ENCODE peak calls at places on chromosomes 1 and 21, in five cellular contexts. One of them, this sample, is unnamed. For H3K36me3, the result is how much of the 10 kb centered on the place peaks cover.

GRCh38 chr21:17461014-17461413 is 51.8 kb upstream of the CXADR start:
- DNase-seq in body of pancreas: peak
- DNase-seq in brain microvascular endothelial cell: peak
- DNase-seq in hepatocyte: peak
- DNase-seq in ovary: peak
- DNase-seq in this sample: no peak

GRCh38 chr1:26554781-26555180 is 25.2 kb downstream of the RPS6KA1 start:
- DNase-seq in hepatocyte: no peak
- DNase-seq in ovary: no peak
- DNase-seq in brain microvascular endothelial cell: no peak
- DNase-seq in body of pancreas: no peak
- DNase-seq in this sample: no peak

GRCh38 chr21:45406801-45407628 is 2.0 kb downstream of the COL18A1 start:
- DNase-seq in hepatocyte: no peak
- DNase-seq in brain microvascular endothelial cell: no peak
- DNase-seq in body of pancreas: peak
- DNase-seq in ovary: no peak
- DNase-seq in this sample: no peak

GRCh38 chr1:63835075-63835633 is 61.3 kb downstream of the ROR1 start:
- DNase-seq in ovary: no peak
- DNase-seq in brain microvascular endothelial cell: no peak
- DNase-seq in body of pancreas: no peak
- DNase-seq in hepatocyte: no peak
- DNase-seq in this sample: no peak

GRCh38 chr1:227769047-227769446 is 33.8 kb downstream of the SNAP47 start:
- DNase-seq in brain microvascular endothelial cell: no peak
- DNase-seq in hepatocyte: no peak
- DNase-seq in body of pancreas: no peak
- DNase-seq in ovary: no peak
- DNase-seq in this sample: no peak

GRCh38 chr1:160097196-160097910 is 1.1 kb downstream of the IGSF8 start:
- DNase-seq in brain microvascular endothelial cell: no peak
- DNase-seq in hepatocyte: no peak
- DNase-seq in body of pancreas: no peak
- DNase-seq in ovary: no peak
- DNase-seq in this sample: no peak

GRCh38 chr1:2354511-2355407 is 36.6 kb downstream of the MORN1 start:
- DNase-seq in ovary: no peak
- DNase-seq in brain microvascular endothelial cell: no peak
- DNase-seq in body of pancreas: no peak
- DNase-seq in hepatocyte: peak
- DNase-seq in this sample: no peak

GRCh38 chr1:83827731-83828130 is 171.2 kb downstream of the TTLL7 start:
- DNase-seq in body of pancreas: no peak
- DNase-seq in ovary: no peak
- DNase-seq in brain microvascular endothelial cell: no peak
- DNase-seq in hepatocyte: no peak
- DNase-seq in this sample: no peak

GRCh38 chr1:204377800-204378608 is 18.3 kb upstream of the PLEKHA6 start:
- DNase-seq in body of pancreas: peak
- DNase-seq in hepatocyte: peak
- DNase-seq in ovary: no peak
- DNase-seq in brain microvascular endothelial cell: no peak
- DNase-seq in this sample: peak

GRCh38 chr1:99176753-99177152 is 87.5 kb upstream of the PLPPR4 start:
- DNase-seq in brain microvascular endothelial cell: peak
- DNase-seq in hepatocyte: no peak
- DNase-seq in body of pancreas: no peak
- DNase-seq in ovary: no peak
- DNase-seq in this sample: no peak

GRCh38 chr1:46070164-46070814 is 62.1 kb downstream of the PIK3R3 start:
- DNase-seq in ovary: no peak
- DNase-seq in hepatocyte: no peak
- DNase-seq in body of pancreas: no peak
- DNase-seq in brain microvascular endothelial cell: no peak
- DNase-seq in this sample: no peak

GRCh38 chr1:70436617-70437236 is 25.7 kb downstream of the CTH start:
- DNase-seq in body of pancreas: no peak
- DNase-seq in ovary: no peak
- DNase-seq in brain microvascular endothelial cell: no peak
- DNase-seq in hepatocyte: no peak
- DNase-seq in this sample: no peak

GRCh38 chr1:14412235-14412634 is 186.2 kb upstream of the KAZN start:
- DNase-seq in hepatocyte: no peak
- DNase-seq in brain microvascular endothelial cell: no peak
- DNase-seq in body of pancreas: no peak
- DNase-seq in ovary: no peak
- DNase-seq in this sample: no peak
- H3K4me3 ChIP-seq in hepatocyte: no peak
- H3K4me3 ChIP-seq in brain microvascular endothelial cell: no peak
- H3K4me3 ChIP-seq in body of pancreas: no peak
- H3K4me3 ChIP-seq in ovary: no peak
- H3K4me3 ChIP-seq in this sample: no peak

DNA sequence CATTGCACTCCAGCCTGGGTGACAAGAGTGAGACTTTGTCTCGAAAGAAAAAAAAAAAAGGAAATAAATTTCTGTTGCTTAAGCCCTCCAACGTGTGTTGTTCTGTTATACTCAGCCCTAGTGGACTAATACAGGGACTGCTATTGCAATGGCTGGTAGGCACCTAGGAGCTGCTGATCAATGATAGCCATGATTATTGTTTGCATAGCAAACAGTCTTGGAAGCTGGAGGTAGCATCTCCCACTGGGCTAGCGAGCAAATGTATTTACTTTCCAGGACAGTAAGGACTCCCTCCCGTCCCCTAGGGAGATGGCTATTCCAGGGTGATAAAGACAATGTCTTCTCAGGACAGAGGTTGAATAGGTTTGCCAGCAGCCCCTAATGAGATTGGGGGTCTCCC is 13.5 kb upstream of the TNFRSF8 start:
- DNase-seq in body of pancreas: no peak
- DNase-seq in hepatocyte: no peak
- DNase-seq in brain microvascular endothelial cell: no peak
- DNase-seq in ovary: no peak
- DNase-seq in this sample: no peak
- TF ChIP-seq CTCF in body of pancreas: no peak
- TF ChIP-seq CTCF in hepatocyte: no peak
- TF ChIP-seq CTCF in brain microvascular endothelial cell: no peak
- TF ChIP-seq CTCF in ovary: no peak
- TF ChIP-seq CTCF in this sample: no peak

GRCh38 chr1:154964359-154964758 is 2.8 kb upstream of the PYGO2 start:
- DNase-seq in brain microvascular endothelial cell: no peak
- DNase-seq in ovary: no peak
- DNase-seq in body of pancreas: no peak
- DNase-seq in hepatocyte: no peak
- DNase-seq in this sample: no peak

GRCh38 chr1:154963643-154964042 is 2.1 kb upstream of the PYGO2 start:
- DNase-seq in ovary: no peak
- DNase-seq in body of pancreas: no peak
- DNase-seq in hepatocyte: no peak
- DNase-seq in brain microvascular endothelial cell: no peak
- DNase-seq in this sample: no peak

GRCh38 chr1:154967331-154967950 is 3.1 kb downstream of the SHC1 start:
- DNase-seq in body of pancreas: no peak
- DNase-seq in hepatocyte: no peak
- DNase-seq in brain microvascular endothelial cell: no peak
- DNase-seq in ovary: no peak
- DNase-seq in this sample: no peak

GRCh38 chr1:154968731-154969130 is 1.8 kb downstream of the SHC1 start:
- DNase-seq in hepatocyte: no peak
- DNase-seq in ovary: no peak
- DNase-seq in body of pancreas: no peak
- DNase-seq in brain microvascular endothelial cell: no peak
- DNase-seq in this sample: no peak

GRCh38 chr1:154966111-154966510 is 4.4 kb downstream of the SHC1 start:
- DNase-seq in body of pancreas: no peak
- DNase-seq in brain microvascular endothelial cell: no peak
- DNase-seq in ovary: no peak
- DNase-seq in hepatocyte: no peak
- DNase-seq in this sample: no peak
- H3K36me3 ChIP-seq in body of pancreas: under half
- H3K36me3 ChIP-seq in brain microvascular endothelial cell: half or more
- H3K36me3 ChIP-seq in ovary: under half
- H3K36me3 ChIP-seq in hepatocyte: under half
- H3K36me3 ChIP-seq in this sample: under half

GRCh38 chr1:39268906-39269305 is 64.4 kb downstream of the MACF1 start:
- DNase-seq in hepatocyte: peak
- DNase-seq in brain microvascular endothelial cell: no peak
- DNase-seq in ovary: no peak
- DNase-seq in body of pancreas: no peak
- DNase-seq in this sample: no peak

GRCh38 chr1:39268112-39268581 is 63.7 kb downstream of the MACF1 start:
- DNase-seq in body of pancreas: peak
- DNase-seq in hepatocyte: peak
- DNase-seq in brain microvascular endothelial cell: peak
- DNase-seq in ovary: peak
- DNase-seq in this sample: peak

GRCh38 chr1:39270368-39270767 is 65.9 kb downstream of the MACF1 start:
- DNase-seq in body of pancreas: peak
- DNase-seq in ovary: no peak
- DNase-seq in brain microvascular endothelial cell: no peak
- DNase-seq in hepatocyte: no peak
- DNase-seq in this sample: no peak

GRCh38 chr1:39269791-39270342 is 65.4 kb downstream of the MACF1 start:
- DNase-seq in ovary: no peak
- DNase-seq in body of pancreas: no peak
- DNase-seq in brain microvascular endothelial cell: no peak
- DNase-seq in hepatocyte: peak
- DNase-seq in this sample: no peak

DNA sequence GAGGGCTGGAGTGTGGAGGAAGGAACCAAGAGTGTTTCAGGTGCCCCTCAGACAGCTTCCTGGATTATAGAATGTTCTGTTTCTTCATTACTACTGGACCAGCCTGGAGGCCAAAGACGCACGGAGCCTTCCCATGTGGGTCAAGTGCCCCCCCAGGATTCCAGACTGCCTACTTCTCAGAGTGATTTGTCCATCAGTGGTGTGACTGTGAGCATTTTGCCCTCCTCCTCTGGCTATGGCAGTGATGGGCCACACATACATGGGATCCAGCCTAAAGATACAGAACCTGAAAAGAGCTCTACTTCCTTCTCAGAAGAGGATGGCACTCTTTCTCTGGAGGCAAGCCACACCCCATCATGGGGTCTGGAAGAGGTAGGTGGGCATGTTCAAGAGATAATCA is 64.9 kb downstream of the MACF1 start:
- DNase-seq in body of pancreas: no peak
- DNase-seq in ovary: no peak
- DNase-seq in brain microvascular endothelial cell: no peak
- DNase-seq in hepatocyte: no peak
- DNase-seq in this sample: no peak
- H3K4me3 ChIP-seq in body of pancreas: no peak
- H3K4me3 ChIP-seq in ovary: no peak
- H3K4me3 ChIP-seq in brain microvascular endothelial cell: no peak
- H3K4me3 ChIP-seq in hepatocyte: no peak
- H3K4me3 ChIP-seq in this sample: no peak